ENCODE peak calls at places on chromosomes 11 and 22, in eight cellular contexts. P is right atrium auricular region; C is endothelial cell of umbilical vein; D is HFF-Myc; T is fibroblast of lung; S is pancreas; U is AG09319; J is CD4-positive, alpha-beta T cell. A is an unnamed sample.

GRCh38 chr11:27464155-27464759 is 8.3 kb downstream of the LGR4 start:
- DNase-seq in P (no peak), C (no peak), D (no peak), T (peak; percentile 88), S (no peak), U (no peak), J (no peak), A (no peak)

GRCh38 chr22:49763138-49763537 is 64.5 kb downstream of the BRD1 start:
- DNase-seq in P (no peak), C (no peak), D (no peak), T (no peak), S (no peak), U (no peak), J (no peak), A (no peak)

GRCh38 chr22:40226620-40227019 is 48.9 kb downstream of the TNRC6B start:
- DNase-seq in P (no peak), C (no peak), D (no peak), T (no peak), S (no peak), U (no peak), J (no peak), A (no peak)

GRCh38 chr22:19614546-19614884 is 90.3 kb upstream of the CLDN5 start:
- DNase-seq in P (no peak), C (no peak), D (no peak), T (no peak), S (no peak), U (no peak), J (no peak), A (no peak)

GRCh38 chr11:14026961-14027360 is 64.4 kb downstream of the SPON1 start:
- DNase-seq in P (no peak), C (no peak), D (no peak), T (no peak), S (no peak), U (no peak), J (no peak), A (no peak)

GRCh38 chr11:116827461-116827860 is 2.2 kb upstream of the APOC3 start:
- DNase-seq in P (no peak), C (no peak), D (no peak), T (no peak), S (no peak), U (no peak), J (no peak), A (no peak)

GRCh38 chr11:72676874-72677341 is 2.7 kb upstream of the PDE2A start:
- DNase-seq in P (no peak), C (peak; percentile 58), D (no peak), T (peak; percentile 44), S (peak; percentile 77), U (no peak), J (peak; percentile 63), A (peak; percentile 59)

GRCh38 chr11:91305402-91305801 is 919.2 kb upstream of the FAT3 start:
- DNase-seq in P (no peak), C (no peak), D (no peak), T (no peak), S (no peak), U (no peak), J (no peak), A (no peak)

GRCh38 chr11:75547617-75548054 is 14.4 kb upstream of the SERPINH1 start:
- DNase-seq in P (peak; percentile 86), C (peak; percentile 77), D (no peak), T (peak; percentile 58), S (peak; percentile 61), U (no peak), J (no peak), A (no peak)

GRCh38 chr22:41826430-41827383 is 6.2 kb upstream of the SREBF2 start:
- DNase-seq in P (no peak), C (no peak), D (no peak), T (no peak), S (no peak), U (no peak), J (no peak), A (no peak)

GRCh38 chr11:86596861-86597632 is 75.4 kb downstream of the ME3 start:
- DNase-seq in P (no peak), C (peak; percentile 95), D (no peak), T (peak; percentile 42), S (no peak), U (no peak), J (no peak), A (no peak)

GRCh38 chr11:114262681-114263509 is 33.3 kb upstream of the NNMT start:
- DNase-seq in P (no peak), C (peak; percentile 55), D (no peak), T (peak; percentile 36), S (no peak), U (peak; percentile 7), J (no peak), A (no peak)

GRCh38 chr11:27064086-27064485 is 23.5 kb downstream of the BBOX1 start:
- DNase-seq in P (no peak), C (no peak), D (no peak), T (no peak), S (no peak), U (no peak), J (no peak), A (no peak)

GRCh38 chr11:97739892-97740782 is 1280.6 kb upstream of the CNTN5 start:
- DNase-seq in P (no peak), C (peak; percentile 79), D (no peak), T (peak; percentile 49), S (no peak), U (no peak), J (no peak), A (no peak)

GRCh38 chr22:48944756-48945620 is 882.7 kb downstream of the BRD1 start:
- DNase-seq in P (peak; percentile 44), C (no peak), D (no peak), T (no peak), S (no peak), U (no peak), J (no peak), A (no peak)

GRCh38 chr11:77470971-77471370 is 2.9 kb downstream of the PAK1 start:
- DNase-seq in P (no peak), C (no peak), D (no peak), T (no peak), S (no peak), U (no peak), J (no peak), A (no peak)

GRCh38 chr22:42990131-42990838 is 24.7 kb downstream of the PACSIN2 start:
- DNase-seq in P (no peak), C (peak; percentile 56), D (no peak), T (peak; percentile 91), S (no peak), U (no peak), J (no peak), A (no peak)
- TF ChIP-seq CTCF in P (peak; percentile 39), C (peak; percentile 25), D (peak; percentile 38), T (peak; percentile 57), S (no peak), U (peak; percentile 68), J (no peak), A (no peak)

DNA sequence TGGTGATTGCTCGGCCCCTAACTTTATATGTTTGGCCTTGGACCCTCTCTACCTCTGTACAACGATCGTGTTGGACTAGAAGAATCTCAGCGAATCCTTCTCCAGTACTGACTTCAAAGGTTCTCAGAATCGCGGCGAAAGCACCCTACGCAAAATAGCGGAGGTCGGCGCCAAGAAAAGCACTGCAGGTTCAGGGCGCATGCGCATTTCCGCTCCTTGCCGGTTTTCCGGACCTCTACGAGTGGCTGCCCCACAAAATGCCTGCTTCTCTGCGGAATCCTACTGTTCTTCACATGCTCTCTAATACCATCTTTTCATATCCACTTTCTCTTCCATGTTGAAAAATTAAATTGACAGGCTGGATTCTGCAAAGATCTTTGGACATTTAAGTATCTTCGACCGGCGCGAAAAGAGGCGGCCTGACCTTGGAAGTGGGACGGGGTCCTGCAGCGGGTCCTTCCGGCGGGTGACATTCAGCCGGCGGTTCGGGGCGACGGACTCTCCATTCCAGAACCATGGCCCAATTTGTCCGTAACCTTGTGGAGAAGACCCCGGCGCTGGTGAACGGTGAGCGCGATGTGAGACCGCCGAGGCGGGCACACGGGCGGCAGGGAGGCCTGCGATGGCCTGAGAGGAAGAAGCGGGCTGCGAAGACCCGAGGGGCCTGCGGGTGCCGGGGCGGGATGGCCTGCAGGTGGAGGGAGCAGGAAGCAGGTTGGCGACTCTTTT is at the start of gene ATP5MG:
- DNase-seq in P (peak; percentile 90), C (peak; percentile 97), D (peak; percentile 77), T (peak; percentile 84), S (peak; percentile 87), U (peak; percentile 60), J (peak; percentile 87), A (peak; percentile 77)
- TF ChIP-seq CTCF in P (peak; percentile 33), C (no peak), D (no peak), T (peak; percentile 7), S (no peak), U (peak; percentile 6), J (no peak), A (no peak)

GRCh38 chr11:112942966-112943643 is 18.1 kb upstream of the NCAM1 start:
- DNase-seq in P (no peak), C (no peak), D (no peak), T (no peak), S (no peak), U (no peak), J (no peak), A (no peak)
- TF ChIP-seq CTCF in P (no peak), C (no peak), D (no peak), T (no peak), S (no peak), U (no peak), J (no peak), A (no peak)

DNA sequence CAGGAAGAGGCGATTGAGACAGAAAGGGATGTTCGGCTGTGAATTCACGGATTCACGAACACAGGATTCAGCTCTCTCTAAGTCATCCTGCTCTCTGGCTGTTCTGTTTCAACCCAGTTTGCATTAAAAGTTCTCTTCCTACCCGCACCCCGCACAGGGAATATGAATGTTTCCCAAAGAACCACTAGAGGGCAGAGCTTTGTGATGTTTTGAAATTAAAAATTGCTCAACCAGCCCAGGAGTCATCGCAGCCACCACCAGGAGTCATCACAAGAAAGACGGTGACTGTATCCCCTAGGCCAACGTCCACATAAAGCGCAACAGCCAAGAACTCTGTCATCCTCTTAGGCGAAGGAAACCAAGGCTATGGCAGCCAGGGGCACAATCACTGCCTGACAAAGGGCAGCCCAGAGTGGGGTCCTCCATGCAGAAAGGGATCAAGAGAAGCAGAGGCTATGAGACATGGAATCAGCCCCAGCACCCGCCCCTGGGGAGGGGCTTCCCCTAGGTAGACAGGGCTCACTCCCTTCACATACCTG is 122.4 kb downstream of the WT1 start:
- DNase-seq in P (peak; percentile 68), C (peak; percentile 51), D (no peak), T (peak; percentile 50), S (no peak), U (no peak), J (no peak), A (no peak)
- TF ChIP-seq CTCF in P (peak; percentile 70), C (peak; percentile 64), D (peak; percentile 62), T (peak; percentile 72), S (peak; percentile 47), U (peak; percentile 42), J (peak; percentile 37), A (no peak)

DNA sequence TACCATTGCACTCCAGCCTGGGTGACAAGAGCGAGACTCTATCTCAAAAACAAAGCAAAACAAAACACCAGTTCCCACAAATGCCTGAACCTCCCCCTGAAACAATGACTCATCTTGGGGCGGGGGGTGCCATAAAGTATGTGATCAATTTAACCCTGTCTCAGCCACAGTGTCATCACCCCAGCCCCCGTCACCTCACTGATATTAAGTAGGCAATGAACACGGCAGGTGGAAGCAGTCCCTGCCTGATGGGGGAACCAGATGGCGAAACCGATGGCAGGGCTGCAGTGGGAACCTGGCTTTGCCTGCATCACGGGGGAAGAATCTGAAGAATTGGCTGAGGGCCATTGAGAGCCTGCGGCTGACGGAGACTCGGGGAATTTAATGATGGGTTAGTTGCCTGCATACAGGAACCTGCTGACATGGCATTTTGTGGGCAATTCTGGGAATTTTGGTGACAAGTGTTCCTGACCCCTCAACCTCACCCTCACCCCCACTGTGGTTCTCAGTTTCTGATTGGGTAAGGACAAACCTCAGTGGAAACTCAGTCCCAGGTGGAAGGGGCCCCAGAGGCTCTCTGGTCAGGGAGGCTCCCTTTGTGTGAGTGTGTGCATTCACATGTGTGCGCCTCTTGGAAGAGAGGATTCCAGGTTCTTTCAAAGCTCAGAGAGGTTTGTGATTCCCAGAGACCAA is 39.1 kb upstream of the SHISAL1 start:
- DNase-seq in P (peak; percentile 79), C (peak; percentile 23), D (peak; percentile 79), T (peak; percentile 94), S (peak; percentile 3), U (peak; percentile 79), J (no peak), A (no peak)
- TF ChIP-seq CTCF in P (no peak), C (no peak), D (no peak), T (peak; percentile 11), S (no peak), U (peak; percentile 14), J (no peak), A (no peak)

A was measured in activated B cell treated with CpG ODN at 0.5 μM for 24 hours.